ENCODE peak calls at places on chromosomes 11 and 22, in seven cellular contexts. I, W, P, L, B, A and X are unnamed samples.

GRCh38 chr11:107915229-107915628 is 13.0 kb upstream of the RAB39A start:
- DNase-seq in I (no peak), W (no peak), P (no peak), L (no peak), A (no peak), B (no peak), X (no peak)

GRCh38 chr22:44360686-44361381 is 48.1 kb upstream of the SHISAL1 start:
- DNase-seq in W (no peak), P (no peak), B (no peak), I (peak; percentile 78), L (no peak), A (no peak), X (peak; percentile 81)

GRCh38 chr22:26892401-26893033 is 235.1 kb downstream of the MIAT start:
- DNase-seq in W (no peak), L (peak; percentile 81), P (no peak), A (no peak), I (no peak), B (no peak), X (no peak)

GRCh38 chr11:70942593-70942992 is 309.8 kb downstream of the SHANK2 start:
- DNase-seq in L (no peak), P (no peak), I (no peak), A (peak; percentile 33), B (peak; percentile 20), W (peak; percentile 4), X (no peak)

GRCh38 chr22:47275479-47276218 is 513.2 kb downstream of the TBC1D22A start:
- DNase-seq in A (no peak), L (no peak), P (no peak), I (no peak), W (no peak), B (no peak), X (no peak)

GRCh38 chr22:44707178-44707577 is 5.2 kb downstream of the PRR5 start:
- DNase-seq in L (no peak), I (no peak), A (no peak), P (no peak), W (no peak), B (no peak), X (no peak)

GRCh38 chr11:1834791-1835670 is at the start of gene SYT8:
- DNase-seq in I (no peak), A (no peak), W (no peak), B (no peak), P (no peak), L (no peak), X (no peak)

GRCh38 chr22:39300198-39300830 is 19.1 kb downstream of the RPL3 start:
- DNase-seq in I (no peak), W (peak; percentile 49), B (no peak), P (no peak), L (no peak), A (no peak), X (no peak)

GRCh38 chr22:50657925-50658324 is 14.7 kb upstream of the SHANK3 start:
- DNase-seq in P (no peak), B (no peak), L (no peak), A (no peak), W (no peak), I (no peak), X (no peak)

GRCh38 chr11:110077866-110078325 is 15.3 kb upstream of the ZC3H12C start:
- DNase-seq in B (no peak), A (no peak), W (peak; percentile 85), I (no peak), L (no peak), P (no peak), X (no peak)

GRCh38 chr11:118791015-118791960 is at the start of gene DDX6:
- DNase-seq in B (peak; percentile 87), P (peak; percentile 93), A (peak; percentile 92), I (peak; percentile 66), W (peak; percentile 93), L (peak; percentile 81), X (peak; percentile 92)

GRCh38 chr11:6315811-6316425 is 4.4 kb downstream of the CAVIN3 start:
- DNase-seq in W (peak; percentile 66), P (peak; percentile 65), I (peak; percentile 43), L (peak; percentile 28), A (peak; percentile 52), B (peak; percentile 79), X (peak; percentile 76)

GRCh38 chr11:25900814-25901213 is 431.1 kb upstream of the ANO3 start:
- DNase-seq in L (no peak), W (no peak), A (no peak), P (no peak), I (no peak), B (no peak), X (no peak)

GRCh38 chr11:31240340-31240904 is 129.1 kb downstream of the DCDC1 start:
- DNase-seq in A (peak; percentile 56), I (peak; percentile 5), B (peak; percentile 30), P (no peak), W (peak; percentile 47), L (peak; percentile 32), X (peak; percentile 70)

GRCh38 chr11:115663790-115664189 is 159.6 kb upstream of the CADM1 start:
- DNase-seq in I (no peak), L (no peak), W (no peak), B (no peak), P (no peak), A (no peak), X (no peak)

GRCh38 chr11:1017269-1018005 is 19.1 kb downstream of the MUC6 start:
- DNase-seq in B (peak; percentile 32), L (no peak), A (no peak), W (no peak), I (no peak), P (no peak), X (no peak)

GRCh38 chr11:122405788-122406341 is 249.7 kb upstream of the UBASH3B start:
- DNase-seq in L (no peak), I (no peak), B (no peak), W (no peak), A (no peak), P (no peak), X (peak; percentile 38)

GRCh38 chr11:66280428-66280827 is 2.5 kb downstream of the CNIH2 start:
- DNase-seq in W (no peak), P (no peak), B (no peak), I (no peak), A (no peak), L (no peak), X (no peak)

GRCh38 chr22:39634530-39635399 is 64.2 kb downstream of the CACNA1I start:
- DNase-seq in W (peak; percentile 20), P (no peak), I (peak; percentile 9), A (no peak), L (no peak), B (no peak), X (peak; percentile 86)

GRCh38 chr11:14499560-14500180 is at the start of gene COPB1:
- DNase-seq in L (peak; percentile 81), B (peak; percentile 82), W (peak; percentile 96), P (peak; percentile 85), A (peak; percentile 87), I (peak; percentile 72), X (peak; percentile 95)

GRCh38 chr11:32034680-32035079 is 56.2 kb upstream of the RCN1 start:
- DNase-seq in B (no peak), P (no peak), W (no peak), I (no peak), A (no peak), L (no peak), X (no peak)

GRCh38 chr11:18907391-18907790 is 31.8 kb downstream of the MRGPRX1 start:
- DNase-seq in I (no peak), A (no peak), W (no peak), P (no peak), B (no peak), L (no peak), X (no peak)

GRCh38 chr11:44728085-44728410 is 1.3 kb downstream of the TSPAN18 start:
- DNase-seq in A (no peak), B (no peak), I (no peak), L (no peak), W (no peak), P (no peak), X (no peak)

GRCh38 chr11:62889484-62890437 is 9.1 kb downstream of the SLC3A2 start:
- DNase-seq in P (no peak), B (peak; percentile 42), L (no peak), I (no peak), A (no peak), W (peak; percentile 25), X (peak; percentile 47)

GRCh38 chr11:129894281-129895125 is 875 bp downstream of the NFRKB start:
- DNase-seq in P (peak; percentile 17), W (peak; percentile 33), B (no peak), A (no peak), L (no peak), I (no peak), X (no peak)

GRCh38 chr11:1484716-1485503 is 1.7 kb downstream of the MOB2 start:
- DNase-seq in I (no peak), L (no peak), A (no peak), B (no peak), P (no peak), W (no peak), X (no peak)

GRCh38 chr11:68870470-68870869 is 28.8 kb upstream of the CPT1A start:
- DNase-seq in W (no peak), B (no peak), P (no peak), L (no peak), I (no peak), A (no peak), X (no peak)

GRCh38 chr11:116773203-116774112 is 671 bp upstream of the BUD13 start:
- DNase-seq in W (peak; percentile 45), A (peak; percentile 65), L (no peak), P (peak; percentile 55), I (peak; percentile 48), B (no peak), X (no peak)

GRCh38 chr11:124867700-124868099 is 2.5 kb downstream of the ROBO3 start:
- DNase-seq in A (no peak), I (no peak), P (peak; percentile 48), W (peak; percentile 29), B (peak; percentile 66), L (no peak), X (peak; percentile 60)